ENCODE peak calls at places on chromosomes 1 and 21, in ten cellular contexts. G is endothelial cell of umbilical vein, O is A673, D is left lung, R is heart right ventricle, E is tibial artery, K is esophagus muscularis mucosa, P is OCI-LY7, V is HCT116, Q is PC-9. M is an unnamed sample.

GRCh38 chr1:234772345-234773147 is 162.6 kb upstream of the IRF2BP2 start:
- DNase-seq in G (peak; percentile 91), O (peak; percentile 64), D (peak; percentile 88), R (peak; percentile 52), E (peak; percentile 85), K (no peak), P (peak; percentile 88), V (peak; percentile 97), Q (peak; percentile 99), M (peak; percentile 99)

GRCh38 chr1:148263128-148263905 is 111.2 kb upstream of the NBPF11 start:
- DNase-seq in G (peak; percentile 54), O (peak; percentile 79), D (no peak), R (peak; percentile 29), E (peak; percentile 65), K (peak; percentile 92), P (peak; percentile 73), V (peak; percentile 99), Q (peak; percentile 99), M (peak; percentile 87)

GRCh38 chr1:171653796-171654704 is 1.6 kb upstream of the MYOC start:
- DNase-seq in G (no peak), O (no peak), D (no peak), R (no peak), E (no peak), K (no peak), P (no peak), V (no peak), Q (no peak), M (no peak)

GRCh38 chr1:36386262-36387140 is 777 bp upstream of the STK40 start:
- DNase-seq in G (peak; percentile 98), O (peak; percentile 99), D (peak; percentile 96), R (peak; percentile 83), E (peak; percentile 99), K (peak; percentile 99), P (peak; percentile 97), V (peak; percentile 97), Q (peak; percentile 99), M (peak; percentile 100)

GRCh38 chr1:229972600-229973296 is 94.3 kb upstream of the GALNT2 start:
- DNase-seq in G (peak; percentile 9), O (peak; percentile 10), D (no peak), R (no peak), E (no peak), K (peak; percentile 72), P (peak; percentile 10), V (no peak), Q (no peak), M (no peak)

GRCh38 chr1:165914136-165914798 is 86.9 kb downstream of the UCK2 start:
- DNase-seq in G (peak; percentile 86), O (peak; percentile 79), D (no peak), R (no peak), E (no peak), K (no peak), P (peak; percentile 73), V (peak; percentile 54), Q (peak; percentile 54), M (no peak)

GRCh38 chr1:183544598-183545297 is 45.5 kb downstream of the NCF2 start:
- DNase-seq in G (no peak), O (no peak), D (no peak), R (no peak), E (no peak), K (no peak), P (no peak), V (no peak), Q (no peak), M (peak; percentile 65)

GRCh38 chr1:6483010-6483760 is 8.3 kb downstream of the PLEKHG5 start:
- DNase-seq in G (no peak), O (no peak), D (peak; percentile 85), R (no peak), E (no peak), K (no peak), P (no peak), V (no peak), Q (no peak), M (no peak)

GRCh38 chr1:29124366-29125236 is 898 bp upstream of the TMEM200B start:
- DNase-seq in G (peak; percentile 72), O (peak; percentile 81), D (peak; percentile 67), R (peak; percentile 83), E (peak; percentile 91), K (peak; percentile 96), P (peak; percentile 44), V (peak; percentile 46), Q (no peak), M (no peak)

GRCh38 chr1:110477445-110477957 is 26.6 kb downstream of the PROK1 start:
- DNase-seq in G (no peak), O (no peak), D (no peak), R (no peak), E (no peak), K (no peak), P (peak; percentile 17), V (peak; percentile 85), Q (peak; percentile 73), M (no peak)

GRCh38 chr1:246121533-246121932 is 385.5 kb downstream of the SMYD3 start:
- DNase-seq in G (no peak), O (no peak), D (no peak), R (no peak), E (no peak), K (no peak), P (no peak), V (no peak), Q (no peak), M (no peak)

GRCh38 chr21:41370840-41371697 is 9.2 kb downstream of the MX2 start:
- DNase-seq in G (no peak), O (no peak), D (no peak), R (no peak), E (peak; percentile 41), K (no peak), P (no peak), V (no peak), Q (no peak), M (no peak)

GRCh38 chr21:40546657-40547056 is 300.3 kb downstream of the DSCAM start:
- DNase-seq in G (no peak), O (no peak), D (no peak), R (no peak), E (no peak), K (no peak), P (no peak), V (no peak), Q (no peak), M (no peak)

GRCh38 chr1:111720977-111721670 is 18.1 kb downstream of the INKA2 start:
- DNase-seq in G (no peak), O (no peak), D (no peak), R (no peak), E (no peak), K (no peak), P (no peak), V (no peak), Q (no peak), M (no peak)

GRCh38 chr1:9320520-9321479 is 28.1 kb downstream of the SPSB1 start:
- DNase-seq in G (no peak), O (no peak), D (no peak), R (no peak), E (no peak), K (no peak), P (no peak), V (no peak), Q (no peak), M (no peak)

GRCh38 chr1:43979528-43980254 is 681 bp downstream of the B4GALT2 start:
- DNase-seq in G (peak; percentile 47), O (peak; percentile 42), D (peak; percentile 68), R (peak; percentile 48), E (peak; percentile 74), K (no peak), P (no peak), V (no peak), Q (peak; percentile 35), M (no peak)

GRCh38 chr1:206739411-206740076 is 31.0 kb upstream of the IL19 start:
- DNase-seq in G (no peak), O (no peak), D (no peak), R (no peak), E (no peak), K (no peak), P (peak; percentile 79), V (no peak), Q (no peak), M (no peak)
- H3K4me3 ChIP-seq in G (no peak overlapping the region), O (no peak overlapping the region), D (no peak overlapping the region), R (no peak overlapping the region), E (no peak overlapping the region), K (no peak overlapping the region), P (no peak overlapping the region), V (no peak overlapping the region), Q (no peak overlapping the region), M (no peak overlapping the region)

DNA sequence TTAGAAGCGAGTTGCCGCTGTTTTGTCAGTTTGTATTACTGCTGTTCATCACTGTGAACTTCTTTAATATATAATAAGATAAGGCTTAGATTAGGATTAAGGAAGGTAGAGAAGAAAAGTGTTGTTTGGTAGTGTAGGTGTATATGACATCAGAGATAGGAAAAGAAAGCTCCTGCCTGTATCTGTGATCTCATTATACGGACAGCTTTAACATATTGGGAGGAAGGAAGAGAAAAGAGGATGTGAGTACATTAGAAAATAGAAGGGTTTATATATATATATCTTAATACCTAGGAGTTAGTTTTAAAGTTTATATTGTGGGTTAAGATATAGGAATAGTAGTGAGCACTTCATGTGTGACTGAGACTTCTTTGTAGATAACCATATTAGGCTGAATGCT is 71.0 kb downstream of the RALGPS2 start:
- DNase-seq in G (no peak), O (no peak), D (no peak), R (no peak), E (no peak), K (no peak), P (peak; percentile 26), V (no peak), Q (no peak), M (no peak)
- H3K36me3 ChIP-seq in G (no peaks in the 10 kb centered on the region), O (no peaks in the 10 kb centered on the region), D (no peaks in the 10 kb centered on the region), R (no peaks in the 10 kb centered on the region), E (peaks cover 5% of the 10 kb centered on the region), K (no peaks in the 10 kb centered on the region), P (peaks cover 93% of the 10 kb centered on the region), V (no peaks in the 10 kb centered on the region), Q (peaks cover 24% of the 10 kb centered on the region), M (no peaks in the 10 kb centered on the region)

GRCh38 chr21:33299181-33299752 is 25.5 kb upstream of the IFNAR1 start:
- DNase-seq in G (no peak), O (no peak), D (no peak), R (no peak), E (no peak), K (no peak), P (peak; percentile 89), V (no peak), Q (peak; percentile 40), M (no peak)
- TF ChIP-seq CTCF in G (no peak), O (no peak), D (no peak), R (no peak), E (no peak), K (no peak), P (peak; percentile 67), V (no peak), Q (no peak), M (no peak)

DNA sequence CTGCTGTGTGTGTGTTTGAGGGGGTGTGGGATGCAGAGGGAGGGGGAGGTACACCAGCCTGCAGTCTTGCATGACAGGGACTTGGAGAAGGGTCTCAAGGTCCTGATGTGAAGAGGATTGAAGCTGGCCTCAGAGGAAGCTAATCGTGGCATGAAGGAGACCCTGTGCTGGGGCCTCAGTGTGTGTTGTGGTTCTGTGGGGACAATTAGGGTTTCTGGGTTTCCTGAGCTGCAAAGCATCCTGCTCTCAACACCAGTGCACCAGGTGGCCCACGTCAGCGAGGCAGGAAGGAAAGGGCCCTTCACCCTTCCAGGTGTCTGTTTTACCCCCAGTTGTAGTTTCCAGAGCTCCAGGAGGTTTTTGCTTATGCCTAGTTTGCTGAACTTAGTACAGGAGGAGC is 52.8 kb downstream of the TENT5C start:
- DNase-seq in G (no peak), O (no peak), D (no peak), R (no peak), E (no peak), K (no peak), P (peak; percentile 93), V (no peak), Q (no peak), M (no peak)
- H3K4me3 ChIP-seq in G (no peak overlapping the region), O (no peak overlapping the region), D (no peak overlapping the region), R (no peak overlapping the region), E (no peak overlapping the region), K (no peak overlapping the region), P (peak overlapping the region; percentile 49), V (no peak overlapping the region), Q (no peak overlapping the region), M (no peak overlapping the region)

M was measured in kidney epithelial cell.